ENCODE peak calls at places on chromosomes 16 and 17, in five cellular contexts. B is stromal cell of bone marrow, C is hepatic stellate cell, S is iPS-NIHi11, W is head of caudate nucleus. V is an unnamed sample.

GRCh38 chr16:2598133-2598641 is 60.4 kb downstream of the PDPK1 start:
- DNase-seq in B (no peak), C (no peak), S (no peak), W (no peak), V (no peak)

GRCh38 chr16:57892447-57893096 is 78.4 kb downstream of the CNGB1 start:
- DNase-seq in B (no peak), C (no peak), S (no peak), W (peak), V (no peak)

GRCh38 chr16:70523621-70524405 is at the start of gene SF3B3:
- DNase-seq in B (peak), C (peak), S (peak), W (peak), V (peak)

GRCh38 chr17:72603346-72604242 is 482.8 kb downstream of the SOX9 start:
- DNase-seq in B (peak), C (no peak), S (no peak), W (no peak), V (no peak)

GRCh38 chr16:85935957-85936760 is 37.2 kb downstream of the IRF8 start:
- DNase-seq in B (no peak), C (no peak), S (no peak), W (no peak), V (no peak)

GRCh38 chr16:49952386-49952785 is 72.6 kb upstream of the CNEP1R1 start:
- DNase-seq in B (no peak), C (no peak), S (no peak), W (no peak), V (no peak)

GRCh38 chr16:52114414-52114813 is 432.5 kb downstream of the TOX3 start:
- DNase-seq in B (no peak), C (no peak), S (no peak), W (no peak), V (no peak)

GRCh38 chr17:2058521-2059124 is 3.7 kb downstream of the HIC1 start:
- DNase-seq in B (no peak), C (peak), S (peak), W (peak), V (no peak)

GRCh38 chr17:29196784-29197515 is 16.8 kb upstream of the MYO18A start:
- DNase-seq in B (no peak), C (no peak), S (peak), W (no peak), V (no peak)

GRCh38 chr16:88449267-88449561 is 3.9 kb upstream of the ZFPM1 start:
- DNase-seq in B (no peak), C (no peak), S (no peak), W (no peak), V (no peak)